ENCODE peak calls at places on chromosomes 1 and 21, in eight cellular contexts. Y, R, Q, C, U, T, H and X are unnamed samples.

GRCh38 chr1:9280015-9280860 is 12.5 kb upstream of the SPSB1 start:
- DNase-seq in Y (peak), R (no peak), Q (peak), C (peak), U (peak), T (peak), H (peak), X (peak)

GRCh38 chr1:11893907-11894251 is 32.3 kb downstream of the KIAA2013 start:
- DNase-seq in Y (peak), R (peak), Q (peak), C (peak), U (peak), T (no peak), H (no peak), X (peak)

GRCh38 chr1:175130649-175131045 is 61.9 kb downstream of the KIAA0040 start:
- DNase-seq in Y (no peak), R (no peak), Q (no peak), C (no peak), U (no peak), T (no peak), H (peak), X (no peak)

GRCh38 chr1:228276361-228276831 is 68.6 kb downstream of the OBSCN start:
- DNase-seq in Y (no peak), R (no peak), Q (no peak), C (peak), U (no peak), T (no peak), H (peak), X (no peak)

GRCh38 chr1:923131-923990 is at the start of gene SAMD11:
- DNase-seq in Y (peak), R (peak), Q (peak), C (peak), U (peak), T (peak), H (peak), X (peak)

GRCh38 chr1:221174598-221174997 is 295.4 kb downstream of the HLX start:
- DNase-seq in Y (peak), R (no peak), Q (peak), C (no peak), U (no peak), T (no peak), H (no peak), X (no peak)

GRCh38 chr1:213820362-213821149 is 167.2 kb upstream of the PROX1 start:
- DNase-seq in Y (no peak), R (no peak), Q (no peak), C (no peak), U (no peak), T (no peak), H (no peak), X (peak)

GRCh38 chr1:9128161-9128519 is 762 bp downstream of the GPR157 start:
- DNase-seq in Y (no peak), R (no peak), Q (peak), C (peak), U (no peak), T (no peak), H (peak), X (peak)

GRCh38 chr1:111660204-111661150 is 40.9 kb downstream of the RAP1A start:
- DNase-seq in Y (peak), R (no peak), Q (no peak), C (no peak), U (peak), T (no peak), H (no peak), X (no peak)

GRCh38 chr21:42668193-42668592 is 14.8 kb downstream of the PDE9A start:
- DNase-seq in Y (no peak), R (no peak), Q (no peak), C (no peak), U (no peak), T (no peak), H (no peak), X (no peak)

GRCh38 chr21:42668620-42669019 is 15.2 kb downstream of the PDE9A start:
- DNase-seq in Y (no peak), R (no peak), Q (no peak), C (no peak), U (no peak), T (peak), H (no peak), X (no peak)

GRCh38 chr21:42670058-42670830 is 16.8 kb downstream of the PDE9A start:
- DNase-seq in Y (no peak), R (no peak), Q (no peak), C (no peak), U (no peak), T (no peak), H (no peak), X (no peak)

GRCh38 chr21:42670884-42671283 is 17.5 kb downstream of the PDE9A start:
- DNase-seq in Y (no peak), R (no peak), Q (no peak), C (no peak), U (no peak), T (no peak), H (no peak), X (no peak)

GRCh38 chr21:42669069-42669468 is 15.6 kb downstream of the PDE9A start:
- DNase-seq in Y (peak), R (no peak), Q (no peak), C (no peak), U (no peak), T (peak), H (no peak), X (peak)
- TF ChIP-seq CTCF in Y (peak), R (no peak), Q (no peak), C (no peak), U (no peak), T (no peak), H (no peak), X (no peak)

GRCh38 chr1:224524679-224525078 is 90.1 kb upstream of the WDR26 start:
- DNase-seq in Y (no peak), R (no peak), Q (no peak), C (peak), U (peak), T (no peak), H (no peak), X (no peak)

GRCh38 chr1:224523676-224524075 is 89.1 kb upstream of the WDR26 start:
- DNase-seq in Y (no peak), R (no peak), Q (no peak), C (no peak), U (no peak), T (no peak), H (no peak), X (no peak)

GRCh38 chr1:224519874-224520273 is 85.3 kb upstream of the WDR26 start:
- DNase-seq in Y (no peak), R (no peak), Q (no peak), C (peak), U (peak), T (no peak), H (no peak), X (no peak)

GRCh38 chr1:224520808-224521207 is 86.2 kb upstream of the WDR26 start:
- DNase-seq in Y (no peak), R (no peak), Q (no peak), C (no peak), U (no peak), T (no peak), H (no peak), X (no peak)

GRCh38 chr1:224521904-224522734 is 87.5 kb upstream of the WDR26 start:
- DNase-seq in Y (no peak), R (no peak), Q (no peak), C (no peak), U (no peak), T (no peak), H (no peak), X (no peak)
- TF ChIP-seq CTCF in Y (peak), R (no peak), Q (no peak), C (no peak), U (no peak), T (no peak), H (no peak), X (peak)

DNA sequence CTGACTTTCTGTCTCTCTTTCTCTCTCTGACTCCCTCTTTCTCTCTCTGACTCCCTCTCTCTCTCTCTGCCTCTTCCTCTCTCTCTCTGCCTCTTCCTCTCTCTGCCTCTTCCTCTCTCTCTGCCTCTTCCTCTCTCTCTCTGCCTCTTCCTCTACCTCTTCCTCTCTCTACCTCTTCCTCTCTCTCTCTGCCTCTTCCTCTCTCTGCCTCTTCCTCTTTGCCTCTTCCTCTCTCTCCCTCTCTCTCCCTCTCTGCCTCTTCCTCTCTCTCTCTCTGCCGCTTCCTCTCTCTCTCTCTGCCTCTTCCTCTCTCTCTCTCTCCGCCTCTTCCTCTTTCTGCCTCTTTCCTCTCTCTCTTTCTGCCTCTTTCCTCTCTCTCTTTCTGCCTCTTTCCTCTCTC is 18.6 kb upstream of the ANKRD45 start:
- DNase-seq in Y (no peak), R (no peak), Q (no peak), C (no peak), U (no peak), T (no peak), H (no peak), X (no peak)
- TF ChIP-seq CTCF in Y (no peak), R (no peak), Q (no peak), C (no peak), U (no peak), T (no peak), H (no peak), X (no peak)

DNA sequence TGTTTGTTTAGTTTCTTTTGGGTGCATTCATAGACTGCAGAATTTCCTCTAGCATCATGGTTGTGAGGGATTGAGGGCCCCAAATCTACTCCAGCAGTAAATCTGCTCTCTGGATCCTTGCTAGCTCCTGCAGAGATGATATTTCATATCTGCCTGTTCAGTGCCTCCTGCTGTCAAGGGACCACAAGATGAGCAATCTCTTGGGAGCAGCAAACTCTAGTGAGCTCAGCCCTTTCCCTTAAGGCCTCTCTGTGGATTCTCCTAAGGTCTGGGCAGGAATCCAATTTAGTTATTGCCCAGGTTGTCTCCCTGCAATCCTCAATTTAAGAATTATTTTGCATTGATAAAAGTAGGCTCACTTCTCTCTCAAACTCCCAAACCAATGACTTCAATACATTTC is 76.9 kb downstream of the RGS18 start:
- DNase-seq in Y (peak), R (no peak), Q (no peak), C (peak), U (no peak), T (no peak), H (no peak), X (peak)
- TF ChIP-seq CTCF in Y (no peak), R (no peak), Q (no peak), C (no peak), U (no peak), T (no peak), H (no peak), X (no peak)

DNA sequence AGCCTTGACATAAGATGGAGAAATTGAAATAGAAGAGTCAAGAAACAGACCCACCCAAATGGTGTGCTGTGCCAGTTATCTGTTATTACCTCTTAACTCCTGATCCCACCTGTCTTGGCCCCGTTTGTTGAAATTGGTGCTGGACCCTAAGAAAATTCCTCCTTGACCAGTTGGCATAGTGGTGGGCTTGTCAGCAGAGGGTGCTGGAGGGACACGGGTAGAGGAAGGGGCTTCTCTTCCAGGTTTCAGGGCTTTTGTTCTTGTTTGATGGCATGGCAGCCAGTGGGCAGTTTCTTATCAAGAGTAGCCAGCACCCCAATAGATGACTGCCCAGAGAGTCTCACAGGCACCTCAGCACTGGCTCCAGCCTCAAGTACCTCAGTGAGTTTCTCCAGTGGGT is 51.6 kb downstream of the PCBP3 start:
- DNase-seq in Y (no peak), R (no peak), Q (no peak), C (no peak), U (no peak), T (no peak), H (no peak), X (peak)
- TF ChIP-seq CTCF in Y (no peak), R (no peak), Q (no peak), C (no peak), U (no peak), T (no peak), H (no peak), X (no peak)

GRCh38 chr1:3463013-3463385 is 8.5 kb downstream of the ARHGEF16 start:
- DNase-seq in Y (no peak), R (no peak), Q (no peak), C (no peak), U (no peak), T (no peak), H (no peak), X (no peak)

GRCh38 chr1:3462356-3463012 is 8.0 kb downstream of the ARHGEF16 start:
- DNase-seq in Y (no peak), R (no peak), Q (no peak), C (no peak), U (no peak), T (no peak), H (no peak), X (no peak)

GRCh38 chr1:3464649-3465025 is 10.2 kb downstream of the ARHGEF16 start:
- DNase-seq in Y (no peak), R (no peak), Q (no peak), C (no peak), U (no peak), T (no peak), H (no peak), X (no peak)

GRCh38 chr1:3463891-3464648 is 9.6 kb downstream of the ARHGEF16 start:
- DNase-seq in Y (no peak), R (no peak), Q (no peak), C (no peak), U (no peak), T (no peak), H (no peak), X (no peak)

DNA sequence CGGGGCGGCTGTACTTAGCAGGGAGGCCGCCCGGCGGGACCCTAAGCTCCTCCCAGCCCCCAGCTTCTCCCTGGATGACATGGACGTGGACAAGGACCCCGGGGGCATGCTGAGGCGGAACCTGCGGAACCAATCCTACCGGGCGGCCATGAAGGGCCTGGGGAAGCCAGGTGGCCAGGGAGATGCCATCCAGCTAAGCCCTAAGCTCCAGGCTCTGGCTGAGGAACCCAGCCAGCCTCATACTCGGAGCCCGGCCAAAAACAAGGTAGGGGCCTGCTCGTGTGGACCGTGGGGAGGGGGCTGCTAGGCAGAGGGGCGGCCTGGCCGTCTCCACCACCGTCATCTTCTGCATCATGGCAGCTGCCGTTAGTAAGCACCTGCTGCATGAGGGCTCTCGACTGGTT is 8.9 kb downstream of the ARHGEF16 start:
- DNase-seq in Y (no peak), R (no peak), Q (no peak), C (no peak), U (no peak), T (no peak), H (no peak), X (no peak)
- TF ChIP-seq CTCF in Y (no peak), R (no peak), Q (no peak), C (no peak), U (no peak), T (no peak), H (no peak), X (no peak)

DNA sequence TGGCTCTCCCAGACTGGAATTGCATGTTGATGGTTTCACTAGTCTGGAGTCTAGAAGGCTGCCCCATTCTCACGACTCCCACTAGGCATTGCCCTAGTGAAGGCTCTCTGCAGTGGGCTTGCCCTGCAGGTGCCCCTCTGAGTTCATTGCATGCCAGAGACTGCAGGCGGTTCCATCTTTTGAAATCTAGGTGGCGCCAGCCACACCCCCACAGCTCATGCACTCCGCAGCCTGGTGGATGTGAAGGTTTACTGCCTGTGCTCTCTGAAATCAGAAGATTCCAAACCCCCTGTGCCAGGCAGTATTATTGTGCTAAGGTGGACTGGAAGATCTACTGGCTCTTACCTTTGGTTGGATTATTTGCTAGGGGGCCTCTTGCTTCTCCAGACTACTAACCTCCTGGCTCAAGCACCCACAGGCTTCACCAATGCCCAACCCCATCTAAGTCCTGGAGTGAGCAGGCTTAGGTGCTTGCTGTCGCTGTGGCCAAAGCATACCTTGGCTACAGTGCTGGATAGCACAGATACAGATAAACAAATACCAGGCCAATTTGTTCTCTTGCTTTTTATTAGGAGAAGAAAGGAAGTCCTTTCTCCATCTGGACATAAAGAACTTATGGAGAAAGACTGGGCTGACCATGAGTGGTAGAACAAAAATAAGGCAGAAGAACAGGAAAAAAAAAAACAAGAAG is 83.5 kb upstream of the SIM2 start:
- DNase-seq in Y (no peak), R (no peak), Q (no peak), C (no peak), U (no peak), T (no peak), H (no peak), X (no peak)
- TF ChIP-seq CTCF in Y (peak), R (no peak), Q (no peak), C (no peak), U (no peak), T (no peak), H (no peak), X (no peak)

GRCh38 chr1:90616395-90616794 is 100.7 kb downstream of the BARHL2 start:
- DNase-seq in Y (no peak), R (no peak), Q (no peak), C (no peak), U (no peak), T (no peak), H (no peak), X (peak)
- TF ChIP-seq CTCF in Y (peak), R (no peak), Q (no peak), C (no peak), U (no peak), T (no peak), H (no peak), X (peak)

DNA sequence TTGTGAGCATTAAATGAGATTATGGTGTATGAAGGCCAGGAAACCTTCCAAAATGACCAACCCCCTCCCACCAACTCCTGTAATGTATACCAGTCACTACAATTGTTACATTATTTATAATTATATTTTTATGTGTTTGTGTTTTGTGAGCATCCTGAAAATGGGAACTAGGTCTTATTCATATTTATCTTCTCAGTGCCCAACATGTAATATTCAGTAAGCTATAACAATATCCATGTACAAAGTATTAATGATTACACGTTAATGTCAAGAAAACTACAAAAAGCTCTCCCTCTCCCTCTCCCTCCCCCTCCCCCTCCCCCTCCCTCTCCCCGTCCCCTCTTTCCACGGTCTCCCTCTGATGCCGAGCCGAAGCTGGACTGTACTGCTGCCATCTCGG is 19.0 kb upstream of the ASAP3 start:
- DNase-seq in Y (no peak), R (no peak), Q (no peak), C (no peak), U (no peak), T (no peak), H (no peak), X (no peak)
- TF ChIP-seq CTCF in Y (no peak), R (no peak), Q (no peak), C (no peak), U (no peak), T (no peak), H (no peak), X (no peak)

GRCh38 chr1:24636661-24637357 is 6.3 kb upstream of the SRRM1 start:
- DNase-seq in Y (peak), R (no peak), Q (no peak), C (no peak), U (no peak), T (no peak), H (no peak), X (no peak)

GRCh38 chr1:24639881-24640280 is 3.2 kb upstream of the SRRM1 start:
- DNase-seq in Y (no peak), R (no peak), Q (no peak), C (no peak), U (no peak), T (no peak), H (no peak), X (no peak)

GRCh38 chr1:24639094-24639493 is 4.0 kb upstream of the SRRM1 start:
- DNase-seq in Y (no peak), R (no peak), Q (no peak), C (no peak), U (no peak), T (no peak), H (no peak), X (no peak)

GRCh38 chr1:24632776-24633175 is 10.3 kb upstream of the SRRM1 start:
- DNase-seq in Y (no peak), R (no peak), Q (no peak), C (no peak), U (no peak), T (no peak), H (no peak), X (no peak)

DNA sequence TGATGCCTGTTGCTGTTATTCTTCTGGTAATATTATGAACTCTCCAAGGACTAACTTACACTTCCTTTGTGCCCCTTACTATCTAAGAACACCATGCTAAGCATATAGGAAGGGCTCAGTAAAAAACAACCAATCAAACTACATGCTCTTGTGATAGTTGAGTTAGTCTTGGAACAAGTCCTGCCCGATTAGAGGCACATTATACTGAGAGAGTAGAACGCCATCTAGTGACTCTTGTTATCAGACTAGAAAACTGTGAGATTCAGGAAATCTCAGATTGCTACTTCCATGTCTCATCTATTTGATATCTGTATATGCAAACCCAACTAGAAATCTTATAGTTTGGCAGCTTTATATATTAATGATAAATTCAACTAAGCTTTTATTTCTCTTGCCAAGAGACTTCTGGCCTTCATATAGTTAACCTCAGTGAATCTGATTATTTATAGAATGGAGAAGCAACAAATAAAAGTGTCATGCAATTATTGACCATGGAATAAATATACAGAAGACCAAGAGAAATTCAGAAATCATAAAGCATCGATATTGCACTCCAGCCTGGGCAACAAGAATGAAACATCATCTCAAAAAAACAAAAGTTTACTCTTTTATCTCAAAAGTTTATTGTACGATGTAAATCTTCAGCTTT is 7.8 kb upstream of the SRRM1 start:
- DNase-seq in Y (peak), R (no peak), Q (no peak), C (peak), U (peak), T (no peak), H (no peak), X (peak)
- TF ChIP-seq CTCF in Y (peak), R (peak), Q (peak), C (peak), U (peak), T (peak), H (no peak), X (peak)